ENCODE peak calls at places on chromosomes 5 and 9, in seven cellular contexts. Z is AG04449, L is SJCRH30, W is ACHN, M is WERI-Rb-1, E is GM19239, N is HTR-8/SVneo. R is an unnamed sample.

GRCh38 chr5:7876867-7877266 is 7.9 kb downstream of the MTRR start:
- DNase-seq in W (peak; percentile 70), L (no peak), N (no peak), Z (no peak), M (no peak), E (no peak), R (no peak)

GRCh38 chr5:11780641-11781345 is 123.5 kb downstream of the CTNND2 start:
- DNase-seq in L (peak; percentile 52), M (no peak), Z (no peak), E (no peak), W (no peak), N (no peak), R (no peak)

GRCh38 chr9:94159069-94159915 is 75.0 kb downstream of the PTPDC1 start:
- DNase-seq in Z (no peak), E (no peak), N (no peak), L (no peak), M (no peak), W (no peak), R (peak; percentile 3)

GRCh38 chr5:174411513-174411819 is 312.9 kb upstream of the MSX2 start:
- DNase-seq in W (no peak), E (no peak), L (no peak), M (no peak), Z (no peak), N (no peak), R (no peak)

GRCh38 chr9:82600536-82601271 is 462.2 kb downstream of the RASEF start:
- DNase-seq in Z (no peak), E (no peak), N (no peak), L (peak; percentile 12), M (peak; percentile 80), W (no peak), R (no peak)

GRCh38 chr9:19286634-19287188 is 56.2 kb downstream of the DENND4C start:
- DNase-seq in W (no peak), L (no peak), N (no peak), Z (no peak), M (no peak), E (no peak), R (no peak)

GRCh38 chr5:149493316-149493715 is 57.9 kb downstream of the CSNK1A1 start:
- DNase-seq in Z (no peak), E (no peak), M (no peak), L (no peak), N (no peak), W (no peak), R (no peak)

GRCh38 chr9:132164604-132165362 is 2.9 kb downstream of the NTNG2 start:
- DNase-seq in W (no peak), N (no peak), L (no peak), E (no peak), Z (no peak), M (no peak), R (no peak)

GRCh38 chr9:136532799-136533774 is 12.8 kb downstream of the NOTCH1 start:
- DNase-seq in M (no peak), N (no peak), E (no peak), W (no peak), Z (no peak), L (no peak), R (no peak)

GRCh38 chr5:86807046-86807712 is 189.4 kb downstream of the COX7C start:
- DNase-seq in L (no peak), N (no peak), E (no peak), W (no peak), M (no peak), Z (no peak), R (no peak)

GRCh38 chr9:98365227-98365669 is 109.8 kb upstream of the TBC1D2 start:
- DNase-seq in E (no peak), N (no peak), L (peak; percentile 24), M (peak; percentile 69), Z (no peak), W (peak; percentile 22), R (no peak)

GRCh38 chr5:136212252-136212721 is 19.3 kb upstream of the SMIM32 start:
- DNase-seq in W (peak; percentile 31), Z (no peak), L (peak; percentile 55), E (peak; percentile 57), N (peak; percentile 63), M (peak; percentile 68), R (peak; percentile 84)

GRCh38 chr9:134564431-134565170 is 77.0 kb upstream of the COL5A1 start:
- DNase-seq in Z (peak; percentile 73), M (no peak), W (no peak), N (peak; percentile 59), L (no peak), E (no peak), R (no peak)

GRCh38 chr5:14463629-14464028 is 118.0 kb upstream of the OTULINL start:
- DNase-seq in E (no peak), W (no peak), M (peak; percentile 62), Z (no peak), N (peak; percentile 61), L (no peak), R (no peak)

GRCh38 chr9:82115900-82116299 is 127.3 kb downstream of the SPATA31D1 start:
- DNase-seq in Z (no peak), M (no peak), N (no peak), W (no peak), E (no peak), L (no peak), R (no peak)

GRCh38 chr9:21294325-21294724 is 10.8 kb downstream of the IFNA5 start:
- DNase-seq in W (no peak), M (no peak), N (peak; percentile 1), E (no peak), Z (no peak), L (no peak), R (no peak)

R was measured in H1.